ENCODE peak calls at places on chromosomes 11 and 22, in six cellular contexts. P, I, Z, Y, W and K are unnamed samples.

GRCh38 chr11:47981667-47982404 is 1.5 kb downstream of the PTPRJ start:
- DNase-seq in P (no peak), I (peak; percentile 62), Z (no peak), Y (no peak), W (no peak), K (no peak)

GRCh38 chr11:10130872-10131271 is 163.1 kb downstream of the SBF2 start:
- DNase-seq in P (no peak), I (no peak), Z (no peak), Y (no peak), W (no peak), K (no peak)

GRCh38 chr22:46297151-46297819 is 615 bp downstream of the GTSE1 start:
- DNase-seq in P (peak; percentile 43), I (peak; percentile 17), Z (peak; percentile 54), Y (no peak), W (no peak), K (peak; percentile 20)

GRCh38 chr11:117443269-117444186 is 115.9 kb downstream of the CEP164 start:
- DNase-seq in P (peak; percentile 78), I (peak; percentile 25), Z (peak; percentile 87), Y (no peak), W (no peak), K (peak; percentile 26)

GRCh38 chr11:111665779-111666178 is 63.5 kb downstream of the SIK2 start:
- DNase-seq in P (peak; percentile 80), I (no peak), Z (peak; percentile 72), Y (no peak), W (peak; percentile 27), K (peak; percentile 48)

GRCh38 chr22:45201678-45202332 is 38.1 kb downstream of the NUP50 start:
- DNase-seq in P (no peak), I (no peak), Z (no peak), Y (no peak), W (peak; percentile 99), K (peak; percentile 98)

GRCh38 chr22:29329581-29329980 is 14.1 kb upstream of the RASL10A start:
- DNase-seq in P (no peak), I (no peak), Z (no peak), Y (no peak), W (no peak), K (no peak)

GRCh38 chr11:128533473-128533872 is 53.9 kb downstream of the ETS1 start:
- DNase-seq in P (no peak), I (no peak), Z (no peak), Y (no peak), W (no peak), K (no peak)

GRCh38 chr22:17918840-17919239 is 105.5 kb downstream of the MICAL3 start:
- DNase-seq in P (no peak), I (no peak), Z (no peak), Y (no peak), W (no peak), K (no peak)

GRCh38 chr22:39132871-39133524 is 19.5 kb downstream of the CBX7 start:
- DNase-seq in P (no peak), I (no peak), Z (no peak), Y (no peak), W (no peak), K (no peak)

GRCh38 chr11:75858042-75858441 is 43.0 kb downstream of the UVRAG start:
- DNase-seq in P (no peak), I (no peak), Z (no peak), Y (no peak), W (no peak), K (no peak)

GRCh38 chr11:111631034-111631665 is 28.9 kb downstream of the SIK2 start:
- DNase-seq in P (no peak), I (no peak), Z (no peak), Y (no peak), W (no peak), K (no peak)

GRCh38 chr11:35605691-35606090 is 12.6 kb upstream of the FJX1 start:
- DNase-seq in P (no peak), I (no peak), Z (no peak), Y (no peak), W (no peak), K (no peak)

GRCh38 chr11:16789061-16789415 is 50.6 kb downstream of the C11orf58 start:
- DNase-seq in P (no peak), I (no peak), Z (no peak), Y (no peak), W (no peak), K (no peak)

GRCh38 chr11:47941907-47942558 is 38.3 kb upstream of the PTPRJ start:
- DNase-seq in P (no peak), I (peak; percentile 70), Z (peak; percentile 26), Y (no peak), W (no peak), K (no peak)

GRCh38 chr11:112166561-112166960 is 611 bp upstream of the TEX12 start:
- DNase-seq in P (no peak), I (no peak), Z (no peak), Y (no peak), W (no peak), K (no peak)

GRCh38 chr11:61737636-61738386 is 14.6 kb upstream of the MYRF start:
- DNase-seq in P (no peak), I (no peak), Z (no peak), Y (no peak), W (no peak), K (no peak)

GRCh38 chr11:77085652-77086051 is 17.0 kb upstream of the OMP start:
- DNase-seq in P (no peak), I (no peak), Z (no peak), Y (peak; percentile 19), W (no peak), K (no peak)

GRCh38 chr11:7609015-7609414 is 64.3 kb downstream of the CYB5R2 start:
- DNase-seq in P (no peak), I (no peak), Z (no peak), Y (no peak), W (no peak), K (no peak)

GRCh38 chr22:17370766-17371181 is 1.5 kb downstream of the CECR2 start:
- DNase-seq in P (no peak), I (no peak), Z (no peak), Y (no peak), W (no peak), K (no peak)

GRCh38 chr22:32584650-32585049 is 110.0 kb downstream of the FBXO7 start:
- DNase-seq in P (no peak), I (no peak), Z (no peak), Y (no peak), W (no peak), K (no peak)

GRCh38 chr11:113202431-113202830 is 112.0 kb upstream of the TTC12 start:
- DNase-seq in P (no peak), I (no peak), Z (no peak), Y (peak; percentile 80), W (no peak), K (no peak)

GRCh38 chr11:124971810-124972209 is 17.8 kb downstream of the CCDC15 start:
- DNase-seq in P (no peak), I (no peak), Z (no peak), Y (no peak), W (no peak), K (no peak)

DNA sequence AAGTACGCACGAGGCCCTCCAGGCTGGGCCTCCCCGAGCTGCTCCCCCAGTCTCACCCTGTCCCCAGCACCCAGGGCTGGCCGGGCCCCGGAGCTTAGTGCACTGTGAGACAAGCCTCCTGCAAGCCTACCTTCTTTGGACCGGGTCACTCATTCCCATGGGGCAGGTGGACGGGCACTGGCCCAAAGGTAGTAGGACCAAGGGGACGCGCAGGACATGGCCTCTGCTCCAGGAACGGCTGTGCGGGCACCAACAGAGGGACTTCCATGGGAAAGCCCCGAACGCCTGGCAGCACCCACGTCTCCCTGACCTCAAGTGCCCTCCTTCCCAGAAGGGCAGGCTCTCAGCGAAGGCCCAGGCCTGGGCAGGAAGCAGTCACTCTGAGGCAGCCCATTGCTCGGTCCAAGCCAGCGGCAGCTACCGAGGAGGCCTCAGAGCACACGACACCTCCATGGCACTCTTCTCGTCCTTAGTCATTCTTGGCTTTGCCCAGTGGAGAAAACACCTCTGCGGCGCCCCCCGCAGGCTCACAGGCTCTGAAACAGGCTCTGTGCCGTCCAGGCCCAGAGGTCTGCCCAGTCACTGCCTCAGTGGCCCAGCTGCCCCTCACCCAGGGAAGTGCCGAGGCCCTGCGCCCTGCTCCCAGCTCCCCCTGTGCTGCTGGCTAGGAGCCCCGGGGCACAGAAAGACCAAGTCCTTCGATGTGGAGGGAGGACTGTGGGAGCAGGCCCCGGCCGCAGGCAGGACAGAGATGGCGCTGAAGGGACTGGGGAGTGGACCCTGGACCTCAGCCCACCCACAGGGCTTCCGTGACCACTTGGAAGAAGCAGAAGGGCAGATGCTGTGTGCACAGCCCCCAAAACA is 3.8 kb downstream of the MOB2 start:
- DNase-seq in P (no peak), I (no peak), Z (peak; percentile 39), Y (no peak), W (no peak), K (no peak)
- TF ChIP-seq CTCF in P (no peak), I (no peak), Z (peak; percentile 51), Y (no peak), W (no peak), K (no peak)

GRCh38 chr22:31105282-31105929 is 2.0 kb downstream of the SELENOM start:
- DNase-seq in P (no peak), I (no peak), Z (no peak), Y (no peak), W (no peak), K (no peak)

GRCh38 chr22:31106651-31107205 is 640 bp downstream of the SELENOM start:
- DNase-seq in P (no peak), I (no peak), Z (peak; percentile 39), Y (no peak), W (no peak), K (peak; percentile 19)

GRCh38 chr22:31107206-31108118 is at the start of gene SELENOM:
- DNase-seq in P (peak; percentile 98), I (peak; percentile 86), Z (peak; percentile 97), Y (peak; percentile 95), W (peak; percentile 97), K (peak; percentile 96)

GRCh38 chr22:31104869-31105268 is 2.5 kb downstream of the SELENOM start:
- DNase-seq in P (no peak), I (no peak), Z (peak; percentile 93), Y (peak; percentile 61), W (no peak), K (no peak)

GRCh38 chr22:31106001-31106571 is 1.3 kb downstream of the SELENOM start:
- DNase-seq in P (no peak), I (no peak), Z (no peak), Y (peak; percentile 54), W (no peak), K (no peak)
- TF ChIP-seq CTCF in P (peak; percentile 7), I (no peak), Z (peak; percentile 13), Y (peak; percentile 20), W (peak; percentile 11), K (peak; percentile 38)

DNA sequence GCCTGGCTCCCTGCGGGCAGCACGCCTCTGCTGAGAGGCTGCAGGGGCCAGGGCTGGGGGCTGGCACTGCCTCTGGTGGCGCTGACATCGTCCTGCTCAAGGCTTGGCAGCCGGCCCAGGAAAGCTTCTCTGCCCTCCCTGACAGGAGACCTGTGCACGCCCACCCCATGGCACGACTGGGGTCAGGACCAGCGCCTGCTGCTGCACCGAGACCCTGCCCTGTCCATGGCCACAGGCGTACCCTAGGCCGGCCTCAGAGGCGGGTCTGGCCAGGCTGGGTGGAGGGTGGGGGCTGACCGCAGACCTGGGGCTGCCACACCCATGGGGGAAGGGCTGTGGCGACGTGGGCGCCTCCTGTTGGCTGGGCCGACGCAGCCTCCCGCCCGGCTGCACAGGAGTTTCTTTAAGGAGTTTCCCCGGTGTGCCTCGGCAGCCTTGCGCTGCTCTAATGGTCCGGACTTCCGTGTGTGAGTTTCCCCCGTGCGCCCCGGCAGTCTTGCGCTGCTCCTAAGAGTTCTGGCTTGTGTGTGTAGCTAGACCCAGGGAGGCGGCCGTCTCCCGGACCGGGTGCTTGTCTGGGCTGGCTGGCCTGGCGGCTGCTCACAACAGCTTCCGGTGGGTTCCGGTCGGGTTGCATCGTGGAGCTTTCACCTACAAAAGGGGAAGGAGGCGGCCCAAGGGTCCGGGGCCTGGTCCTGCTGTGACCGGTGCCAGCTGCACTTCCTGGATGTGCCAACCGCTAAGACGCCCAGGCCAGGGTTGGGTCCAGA is 4.7 kb downstream of the TRABD start:
- DNase-seq in P (peak; percentile 43), I (peak; percentile 95), Z (peak; percentile 81), Y (peak; percentile 88), W (no peak), K (no peak)
- TF ChIP-seq CTCF in P (peak; percentile 32), I (peak; percentile 14), Z (peak; percentile 55), Y (peak; percentile 39), W (peak; percentile 24), K (peak; percentile 55)

GRCh38 chr11:43983221-43983795 is 40.9 kb downstream of the C11orf96 start:
- DNase-seq in P (no peak), I (no peak), Z (no peak), Y (no peak), W (no peak), K (no peak)
- TF ChIP-seq CTCF in P (no peak), I (no peak), Z (no peak), Y (no peak), W (no peak), K (no peak)